ENCODE peak calls at places on chromosomes 4 and X, in five cellular contexts. Q is effector CD8-positive, alpha-beta T cell; D is fibroblast of mammary gland; I is cardiac septum; U is activated T-helper 1 cell treated with Interleukin-2 at 50 U/mL for 16 hours. N is an unnamed sample.

GRCh38 chr4:168731006-168731636 is 234.3 kb downstream of the PALLD start:
- DNase-seq in Q (no peak), D (peak; percentile 59), I (no peak), U (no peak), N (no peak)

GRCh38 chr4:87492617-87493016 is 36.6 kb downstream of the SPARCL1 start:
- DNase-seq in Q (no peak), D (peak; percentile 19), I (no peak), U (no peak), N (no peak)

GRCh38 chr4:110201502-110201901 is 3.1 kb upstream of the ELOVL6 start:
- DNase-seq in Q (no peak), D (no peak), I (no peak), U (no peak), N (no peak)

GRCh38 chrX:45324941-45325340 is 124.3 kb upstream of the DIPK2B start:
- DNase-seq in Q (no peak), D (peak; percentile 31), I (no peak), U (no peak), N (no peak)

GRCh38 chr4:109729155-109729562 is 711 bp downstream of the PLA2G12A start:
- DNase-seq in Q (no peak), D (no peak), I (no peak), U (no peak), N (no peak)

GRCh38 chrX:46770817-46771163 is 11.9 kb upstream of the SLC9A7 start:
- DNase-seq in Q (no peak), D (peak; percentile 91), I (no peak), U (no peak), N (no peak)

GRCh38 chr4:150123982-150124670 is 45.9 kb downstream of the DCLK2 start:
- DNase-seq in Q (no peak), D (no peak), I (no peak), U (no peak), N (no peak)

GRCh38 chr4:61202100-61202637 is 2.0 kb downstream of the ADGRL3 start:
- DNase-seq in Q (no peak), D (no peak), I (peak; percentile 75), U (no peak), N (no peak)

GRCh38 chr4:3628868-3629175 is 96.6 kb upstream of the LRPAP1 start:
- DNase-seq in Q (no peak), D (no peak), I (no peak), U (no peak), N (no peak)

GRCh38 chr4:118190903-118191302 is 156.6 kb downstream of the NDST3 start:
- DNase-seq in Q (no peak), D (no peak), I (no peak), U (no peak), N (no peak)

GRCh38 chrX:65034641-65035450 is 58.6 kb upstream of the ZC4H2 start:
- DNase-seq in Q (peak; percentile 66), D (peak; percentile 71), I (peak; percentile 78), U (peak; percentile 74), N (peak; percentile 75)

GRCh38 chr4:189206953-189207352 is 733.7 kb upstream of the FRG1 start:
- DNase-seq in Q (no peak), D (no peak), I (no peak), U (no peak), N (no peak)

GRCh38 chr4:123748806-123749205 is 352.2 kb downstream of the SPRY1 start:
- DNase-seq in Q (no peak), D (no peak), I (no peak), U (no peak), N (no peak)

GRCh38 chr4:681736-682451 is 7.1 kb downstream of the SLC49A3 start:
- DNase-seq in Q (peak; percentile 60), D (no peak), I (no peak), U (no peak), N (no peak)

GRCh38 chr4:40688446-40689095 is 58.9 kb upstream of the RBM47 start:
- DNase-seq in Q (no peak), D (no peak), I (no peak), U (no peak), N (no peak)